ENCODE peak calls at places on chromosome 21, in seven cellular contexts. G is NT2/D1; B is HepG2; F is PC-3; P is CD8-positive, alpha-beta memory T cell; V is bronchial epithelial cell; E is uterus. I is an unnamed sample. For H3K36me3, the result is how much of the 10 kb centered on the place peaks cover.

GRCh38 chr21:34272321-34272720 is 91.5 kb upstream of the KCNE2 start:
- DNase-seq in G (no peak), B (no peak), F (no peak), P (no peak), V (no peak), E (no peak), I (no peak)

GRCh38 chr21:33441489-33442477 is 38.0 kb downstream of the TMEM50B start:
- DNase-seq in G (no peak), B (no peak), F (peak), P (no peak), V (peak), E (no peak), I (peak)

GRCh38 chr21:31991356-31992331 is 118.8 kb downstream of the HUNK start:
- DNase-seq in G (no peak), B (no peak), F (no peak), P (no peak), V (no peak), E (no peak), I (no peak)

GRCh38 chr21:31986035-31986856 is 113.4 kb downstream of the HUNK start:
- DNase-seq in G (no peak), B (no peak), F (no peak), P (no peak), V (no peak), E (no peak), I (no peak)

GRCh38 chr21:31354604-31355443 is 10.8 kb upstream of the TIAM1 start:
- DNase-seq in G (no peak), B (no peak), F (peak), P (peak), V (peak), E (no peak), I (peak)

GRCh38 chr21:32543975-32544374 is 41.3 kb downstream of the TCP10L start:
- DNase-seq in G (no peak), B (no peak), F (no peak), P (no peak), V (no peak), E (no peak), I (no peak)

GRCh38 chr21:43196789-43197188 is 28.0 kb downstream of the CRYAA start:
- DNase-seq in G (no peak), B (no peak), F (peak), P (no peak), V (peak), E (no peak), I (peak)

GRCh38 chr21:35106246-35106835 is 57.2 kb upstream of the RUNX1 start:
- DNase-seq in G (no peak), B (no peak), F (no peak), P (no peak), V (no peak), E (no peak), I (no peak)

GRCh38 chr21:31741116-31741515 is 9.2 kb upstream of the SCAF4 start:
- DNase-seq in G (no peak), B (no peak), F (no peak), P (no peak), V (no peak), E (no peak), I (no peak)

GRCh38 chr21:34771512-34772028 is 102.8 kb downstream of the CLIC6 start:
- DNase-seq in G (no peak), B (peak), F (peak), P (no peak), V (peak), E (no peak), I (peak)

GRCh38 chr21:42799516-42799915 is 79.8 kb downstream of the WDR4 start:
- DNase-seq in G (no peak), B (no peak), F (peak), P (no peak), V (peak), E (no peak), I (no peak)

GRCh38 chr21:33121715-33122475 is 52.0 kb downstream of the OLIG1 start:
- DNase-seq in G (no peak), B (no peak), F (peak), P (no peak), V (no peak), E (no peak), I (peak)

GRCh38 chr21:42176864-42177263 is 42.1 kb upstream of the ABCG1 start:
- DNase-seq in G (no peak), B (no peak), F (no peak), P (no peak), V (no peak), E (no peak), I (no peak)

GRCh38 chr21:41170442-41170841 is 2.5 kb downstream of the BACE2 start:
- DNase-seq in G (no peak), B (peak), F (peak), P (no peak), V (peak), E (peak), I (peak)

GRCh38 chr21:33241846-33242245 is 12.1 kb downstream of the IFNAR2 start:
- DNase-seq in G (no peak), B (no peak), F (no peak), P (peak), V (no peak), E (no peak), I (no peak)

GRCh38 chr21:38852708-38853107 is 47.0 kb downstream of the ETS2 start:
- DNase-seq in G (no peak), B (no peak), F (no peak), P (no peak), V (no peak), E (no peak), I (no peak)

GRCh38 chr21:36397606-36398005 is 12.4 kb downstream of the CHAF1B start:
- DNase-seq in G (no peak), B (no peak), F (no peak), P (no peak), V (no peak), E (no peak), I (peak)

GRCh38 chr21:43657355-43658093 is 1.8 kb downstream of the HSF2BP start:
- DNase-seq in G (no peak), B (no peak), F (no peak), P (no peak), V (no peak), E (no peak), I (no peak)

GRCh38 chr21:41360072-41360821 is 1.6 kb upstream of the MX2 start:
- DNase-seq in G (no peak), B (peak), F (peak), P (no peak), V (peak), E (peak), I (peak)

GRCh38 chr21:18026359-18026758 is 207.2 kb upstream of the C21orf91 start:
- DNase-seq in G (no peak), B (no peak), F (no peak), P (no peak), V (no peak), E (no peak), I (no peak)

GRCh38 chr21:33997432-33997831 is 75.9 kb upstream of the MRPS6 start:
- DNase-seq in G (no peak), B (no peak), F (no peak), P (no peak), V (no peak), E (no peak), I (no peak)

GRCh38 chr21:41766883-41767605 is at the start of gene RIPK4:
- DNase-seq in G (no peak), B (peak), F (peak), P (peak), V (peak), E (no peak), I (peak)

GRCh38 chr21:34336245-34336644 is 27.6 kb upstream of the KCNE2 start:
- DNase-seq in G (no peak), B (no peak), F (no peak), P (no peak), V (no peak), E (no peak), I (no peak)

GRCh38 chr21:15058718-15059316 is 6.0 kb downstream of the NRIP1 start:
- DNase-seq in G (no peak), B (no peak), F (peak), P (no peak), V (peak), E (no peak), I (no peak)

GRCh38 chr21:44286086-44286715 is 525 bp downstream of the AIRE start:
- DNase-seq in G (no peak), B (no peak), F (no peak), P (no peak), V (no peak), E (no peak), I (no peak)

GRCh38 chr21:39630191-39630591 is 17.5 kb downstream of the B3GALT5 start:
- DNase-seq in G (no peak), B (no peak), F (peak), P (no peak), V (no peak), E (no peak), I (no peak)

GRCh38 chr21:38769253-38769780 is 36.4 kb upstream of the ETS2 start:
- DNase-seq in G (no peak), B (no peak), F (peak), P (no peak), V (no peak), E (no peak), I (peak)

GRCh38 chr21:39714331-39714730 is 30.7 kb upstream of the IGSF5 start:
- DNase-seq in G (no peak), B (no peak), F (no peak), P (no peak), V (no peak), E (no peak), I (no peak)

GRCh38 chr21:32702702-32703101 is 25.1 kb downstream of the SYNJ1 start:
- DNase-seq in G (no peak), B (no peak), F (peak), P (no peak), V (peak), E (no peak), I (peak)

GRCh38 chr21:28396421-28396820 is 596.3 kb downstream of the LTN1 start:
- DNase-seq in G (no peak), B (no peak), F (no peak), P (no peak), V (peak), E (no peak), I (no peak)
- H3K36me3 ChIP-seq in G (under half), B (under half), F (under half), P (under half), V (under half), E (under half), I (under half)

DNA sequence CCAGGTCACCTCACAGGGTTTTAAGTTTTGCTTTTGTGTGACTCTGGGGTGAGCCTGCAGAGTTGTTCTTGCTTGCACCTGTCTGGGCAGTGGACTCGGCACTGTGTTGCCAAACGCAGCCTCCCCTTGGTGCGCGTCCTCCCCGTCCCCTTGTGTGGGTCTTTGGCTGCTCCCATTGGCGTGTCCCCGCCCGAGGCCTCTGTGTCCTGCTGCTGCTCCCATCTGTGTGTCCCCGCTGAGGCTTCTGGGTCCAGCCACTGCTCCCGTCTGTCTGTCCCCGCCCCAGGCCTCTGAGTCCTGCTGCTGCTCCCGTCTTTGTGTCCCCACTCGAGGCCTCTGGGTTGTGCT is 62.7 kb downstream of the PCNT start:
- DNase-seq in G (no peak), B (no peak), F (no peak), P (no peak), V (no peak), E (no peak), I (no peak)
- H3K36me3 ChIP-seq in G (half or more), B (under half), F (under half), P (under half), V (under half), E (under half), I (half or more)

GRCh38 chr21:46202592-46203202 is 18.4 kb upstream of the SPATC1L start:
- DNase-seq in G (peak), B (no peak), F (no peak), P (no peak), V (no peak), E (no peak), I (peak)

GRCh38 chr21:46195595-46196195 is 11.4 kb upstream of the SPATC1L start:
- DNase-seq in G (no peak), B (no peak), F (no peak), P (no peak), V (no peak), E (peak), I (no peak)

GRCh38 chr21:46196733-46197132 is 12.5 kb upstream of the SPATC1L start:
- DNase-seq in G (no peak), B (no peak), F (no peak), P (no peak), V (no peak), E (peak), I (no peak)

GRCh38 chr21:46203203-46203600 is 18.9 kb upstream of the SPATC1L start:
- DNase-seq in G (no peak), B (no peak), F (no peak), P (no peak), V (no peak), E (no peak), I (no peak)

GRCh38 chr21:46199436-46200373 is 15.4 kb upstream of the SPATC1L start:
- DNase-seq in G (no peak), B (no peak), F (no peak), P (no peak), V (no peak), E (no peak), I (no peak)
- H3K36me3 ChIP-seq in G (half or more), B (half or more), F (under half), P (under half), V (under half), E (under half), I (under half)

GRCh38 chr21:45756669-45757068 is 113.1 kb downstream of the PCBP3 start:
- DNase-seq in G (no peak), B (no peak), F (no peak), P (no peak), V (no peak), E (no peak), I (no peak)
- H3K36me3 ChIP-seq in G (under half), B (under half), F (under half), P (under half), V (under half), E (under half), I (under half)

GRCh38 chr21:29340228-29340627 is 41.5 kb downstream of the BACH1 start:
- DNase-seq in G (no peak), B (no peak), F (no peak), P (no peak), V (no peak), E (no peak), I (no peak)
- H3K36me3 ChIP-seq in G (under half), B (under half), F (under half), P (under half), V (under half), E (under half), I (under half)